ENCODE peak calls at places on chromosome 6, in seven cellular contexts. S is right lobe of liver; O is CD8-positive, alpha-beta memory T cell; I is HS-27A; G is HFFc6; U is SK-N-MC; V is naive thymus-derived CD4-positive, alpha-beta T cell. J is an unnamed sample.

GRCh38 chr6:7391244-7391643 is 1.6 kb downstream of the RIOK1 start:
- DNase-seq in O (no peak), U (no peak), V (no peak), I (no peak), S (no peak), G (no peak), J (no peak)

GRCh38 chr6:105850636-105851035 is 235.5 kb upstream of the PRDM1 start:
- DNase-seq in O (no peak), V (no peak), S (no peak), I (no peak), G (no peak), U (no peak), J (no peak)

GRCh38 chr6:83696674-83697073 is 12.2 kb downstream of the SNAP91 start:
- DNase-seq in U (no peak), I (peak), G (no peak), O (no peak), S (no peak), V (no peak), J (no peak)

GRCh38 chr6:73624896-73625295 is 28.9 kb downstream of the SLC17A5 start:
- DNase-seq in S (no peak), I (no peak), G (no peak), O (no peak), V (no peak), U (no peak), J (no peak)

GRCh38 chr6:14950103-14950969 is 295.5 kb upstream of the JARID2 start:
- DNase-seq in U (no peak), G (no peak), O (no peak), I (no peak), S (no peak), V (no peak), J (no peak)

GRCh38 chr6:40139447-40139846 is 205.2 kb upstream of the MOCS1 start:
- DNase-seq in V (no peak), S (no peak), I (no peak), U (no peak), G (no peak), O (no peak), J (no peak)

GRCh38 chr6:125547320-125547843 is 202.1 kb upstream of the HEY2 start:
- DNase-seq in O (no peak), S (no peak), U (peak), V (no peak), I (no peak), G (no peak), J (no peak)

GRCh38 chr6:123009101-123009500 is 13.1 kb downstream of the CLVS2 start:
- DNase-seq in O (no peak), S (no peak), I (no peak), V (no peak), U (no peak), G (no peak), J (no peak)

GRCh38 chr6:6626227-6626626 is 37.7 kb downstream of the LY86 start:
- DNase-seq in U (no peak), I (no peak), S (no peak), V (no peak), O (no peak), G (no peak), J (no peak)

GRCh38 chr6:351867-352289 is 39.7 kb upstream of the IRF4 start:
- DNase-seq in V (no peak), I (no peak), G (no peak), S (no peak), O (no peak), U (no peak), J (peak)

GRCh38 chr6:81328700-81329099 is 423.8 kb downstream of the TENT5A start:
- DNase-seq in O (no peak), U (no peak), I (no peak), G (no peak), V (no peak), S (no peak), J (no peak)

GRCh38 chr6:36577298-36577697 is 16.9 kb upstream of the SRSF3 start:
- DNase-seq in V (no peak), G (peak), S (no peak), O (no peak), U (no peak), I (peak), J (peak)

J was measured in sigmoid colon.